ENCODE peak calls at places on chromosomes 4 and X, in four cellular contexts. F, R, C and O are unnamed samples. For H3K4me1, the result is how much of the 10 kb centered on the place peaks cover.

GRCh38 chr4:14918336-14918735 is 83.9 kb upstream of the CPEB2 start:
- DNase-seq in F (no peak), R (no peak), C (no peak), O (no peak)

GRCh38 chr4:150078996-150079581 is 844 bp downstream of the DCLK2 start:
- DNase-seq in F (no peak), R (peak), C (no peak), O (peak)

GRCh38 chr4:128241425-128241913 is 46.1 kb downstream of the PGRMC2 start:
- DNase-seq in F (no peak), R (no peak), C (no peak), O (no peak)

GRCh38 chrX:20042221-20042620 is 51.4 kb upstream of the BCLAF3 start:
- DNase-seq in F (no peak), R (no peak), C (no peak), O (no peak)

GRCh38 chr4:175622887-175623286 is 189.2 kb downstream of the GPM6A start:
- DNase-seq in F (peak), R (no peak), C (no peak), O (no peak)

GRCh38 chr4:175277816-175278215 is 359.7 kb downstream of the ADAM29 start:
- DNase-seq in F (no peak), R (no peak), C (no peak), O (no peak)

GRCh38 chr4:13481569-13481968 is 2.6 kb downstream of the RAB28 start:
- DNase-seq in F (no peak), R (no peak), C (no peak), O (no peak)

GRCh38 chrX:10108288-10108687 is 48.5 kb upstream of the CLCN4 start:
- DNase-seq in F (no peak), R (no peak), C (no peak), O (no peak)

GRCh38 chr4:184281231-184282139 is 63.8 kb upstream of the ENPP6 start:
- DNase-seq in F (peak), R (no peak), C (peak), O (no peak)

GRCh38 chrX:54950730-54951375 is 30.2 kb downstream of the TRO start:
- DNase-seq in F (no peak), R (no peak), C (no peak), O (no peak)

GRCh38 chr4:7073059-7073458 is 5.2 kb upstream of the GRPEL1 start:
- DNase-seq in F (no peak), R (no peak), C (no peak), O (no peak)

GRCh38 chrX:8731579-8732395 is at the start of gene ANOS1:
- DNase-seq in F (no peak), R (peak), C (no peak), O (peak)

GRCh38 chr4:30396772-30397475 is 323.2 kb upstream of the PCDH7 start:
- DNase-seq in F (no peak), R (no peak), C (no peak), O (no peak)

GRCh38 chrX:70762285-70762684 is 146.2 kb downstream of the TEX11 start:
- DNase-seq in F (no peak), R (no peak), C (no peak), O (no peak)

GRCh38 chr4:11973270-11973669 is 544.6 kb upstream of the HS3ST1 start:
- DNase-seq in F (no peak), R (no peak), C (no peak), O (no peak)

GRCh38 chr4:17667653-17668201 is 53.3 kb downstream of the MED28 start:
- DNase-seq in F (peak), R (no peak), C (no peak), O (no peak)

GRCh38 chr4:80336582-80336981 is 1.1 kb downstream of the CFAP299 start:
- DNase-seq in F (peak), R (no peak), C (no peak), O (no peak)

GRCh38 chr4:149296503-149296902 is 519.1 kb downstream of the IQCM start:
- DNase-seq in F (no peak), R (no peak), C (no peak), O (no peak)

GRCh38 chr4:66606908-66607307 is 936.6 kb upstream of the EPHA5 start:
- DNase-seq in F (no peak), R (no peak), C (no peak), O (no peak)

GRCh38 chr4:85548116-85548515 is 73.2 kb downstream of the ARHGAP24 start:
- DNase-seq in F (peak), R (no peak), C (no peak), O (no peak)

GRCh38 chr4:17109126-17109525 is 210.7 kb upstream of the LDB2 start:
- DNase-seq in F (no peak), R (no peak), C (no peak), O (no peak)

GRCh38 chrX:2903366-2903765 is 25.8 kb downstream of the ARSD start:
- DNase-seq in F (no peak), R (no peak), C (no peak), O (no peak)

GRCh38 chr4:14842964-14843630 is 159.2 kb upstream of the CPEB2 start:
- DNase-seq in F (no peak), R (no peak), C (no peak), O (no peak)

GRCh38 chr4:80183196-80184052 is 13.9 kb upstream of the PRDM8 start:
- DNase-seq in F (no peak), R (peak), C (no peak), O (no peak)

GRCh38 chr4:16860506-16860905 is 37.9 kb downstream of the LDB2 start:
- DNase-seq in F (no peak), R (no peak), C (no peak), O (no peak)

GRCh38 chr4:66681962-66682361 is 863.3 kb downstream of the CENPC start:
- DNase-seq in F (no peak), R (no peak), C (no peak), O (no peak)

GRCh38 chr4:106893395-106893881 is 142.7 kb downstream of the DKK2 start:
- DNase-seq in F (no peak), R (peak), C (no peak), O (no peak)

GRCh38 chr4:31657859-31658258 is 937.7 kb downstream of the PCDH7 start:
- DNase-seq in F (no peak), R (no peak), C (no peak), O (no peak)

GRCh38 chr4:13912436-13912835 is 284.9 kb upstream of the BOD1L1 start:
- DNase-seq in F (no peak), R (no peak), C (no peak), O (no peak)

GRCh38 chr4:71184195-71184781 is 154.5 kb upstream of the SLC4A4 start:
- DNase-seq in F (peak), R (no peak), C (no peak), O (no peak)

GRCh38 chrX:17376381-17377046 is 1.5 kb downstream of the NHS start:
- DNase-seq in F (no peak), R (peak), C (no peak), O (no peak)

GRCh38 chrX:101410461-101410860 is 2.4 kb downstream of the HNRNPH2 start:
- DNase-seq in F (no peak), R (no peak), C (no peak), O (no peak)
- H3K4me3 ChIP-seq in F (no peak), R (peak), C (no peak), O (peak)

DNA sequence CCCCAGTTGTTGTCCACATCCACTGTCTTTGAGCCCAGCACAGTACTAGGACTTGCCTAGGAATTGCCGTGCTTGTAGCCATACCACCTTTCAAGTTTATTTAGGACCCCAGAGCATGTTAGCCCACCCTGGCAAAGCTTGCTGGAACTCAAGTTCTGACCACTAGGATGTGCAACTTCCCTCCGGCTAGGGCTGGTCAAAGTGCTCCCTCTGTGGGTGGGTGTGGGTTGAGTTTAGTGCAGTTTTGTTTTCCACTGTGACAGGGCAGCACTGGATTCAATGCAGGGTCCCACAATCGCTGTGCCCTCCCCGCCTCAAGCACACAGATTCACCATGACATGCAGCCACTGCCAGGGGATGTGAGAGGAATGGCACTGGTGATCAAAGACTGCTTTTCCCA is 96.0 kb downstream of the RASGEF1B start:
- DNase-seq in F (peak), R (no peak), C (no peak), O (no peak)
- TF ChIP-seq CTCF in F (peak), R (no peak), C (no peak), O (no peak)

GRCh38 chrX:107731831-107732502 is 43.6 kb downstream of the TSC22D3 start:
- DNase-seq in F (no peak), R (peak), C (peak), O (peak)
- H3K4me1 ChIP-seq in F (under half), R (under half), C (under half), O (under half)

GRCh38 chrX:102714994-102715393 is 2.7 kb downstream of the GPRASP2 start:
- DNase-seq in F (no peak), R (no peak), C (no peak), O (no peak)

GRCh38 chrX:102715967-102716366 is 3.7 kb downstream of the GPRASP2 start:
- DNase-seq in F (no peak), R (no peak), C (no peak), O (no peak)

GRCh38 chrX:102712216-102712966 is at the start of gene GPRASP2:
- DNase-seq in F (no peak), R (peak), C (no peak), O (peak)

GRCh38 chrX:102711872-102712215 is 404 bp upstream of the GPRASP2 start:
- DNase-seq in F (no peak), R (no peak), C (no peak), O (no peak)

GRCh38 chrX:102712967-102713677 is 874 bp downstream of the GPRASP2 start:
- DNase-seq in F (no peak), R (no peak), C (peak), O (peak)
- H3K4me3 ChIP-seq in F (no peak), R (peak), C (peak), O (peak)